ENCODE peak calls at places on chromosomes 4 and X, in ten cellular contexts. I is neural progenitor cell, J is HepG2, T is HCT116, L is fibroblast of lung, D is PC-3, R is GM23248, O is endothelial cell of umbilical vein, C is MM.1S, U is mammary epithelial cell. M is an unnamed sample.

GRCh38 chrX:154372612-154373022 is 1.8 kb downstream of the FLNA start:
- DNase-seq in D (no peak), L (peak), U (no peak), J (peak), I (no peak), R (peak), C (no peak), T (no peak), O (no peak), M (no peak)

GRCh38 chrX:110440016-110440805 is 81.6 kb downstream of the RTL9 start:
- DNase-seq in J (no peak), T (no peak), R (no peak), O (no peak), C (no peak), I (no peak), D (no peak), L (no peak), U (no peak), M (no peak)

GRCh38 chr4:74109894-74110605 is 11.1 kb upstream of the CXCL2 start:
- DNase-seq in R (peak), T (peak), O (no peak), U (peak), J (no peak), C (no peak), I (no peak), D (peak), L (peak), M (no peak)

GRCh38 chrX:128518508-128518907 is 466.3 kb upstream of the ACTRT1 start:
- DNase-seq in J (peak), T (no peak), D (peak), R (peak), C (peak), U (peak), O (peak), I (peak), L (no peak), M (no peak)

GRCh38 chr4:8404791-8405515 is 35.6 kb downstream of the ACOX3 start:
- DNase-seq in T (no peak), U (no peak), I (no peak), R (no peak), J (no peak), C (no peak), L (no peak), O (no peak), D (no peak), M (no peak)

GRCh38 chrX:56563231-56564116 is at the start of gene UBQLN2:
- DNase-seq in D (peak), I (peak), C (peak), O (peak), T (peak), R (peak), U (peak), L (peak), J (peak), M (peak)

GRCh38 chrX:11667286-11667685 is 1.6 kb upstream of the ARHGAP6 start:
- DNase-seq in O (no peak), J (no peak), T (no peak), D (no peak), I (no peak), R (no peak), L (no peak), U (no peak), C (no peak), M (no peak)

GRCh38 chr4:13642163-13642562 is 14.6 kb upstream of the BOD1L1 start:
- DNase-seq in T (no peak), D (peak), U (no peak), L (peak), I (no peak), R (peak), J (no peak), O (no peak), C (no peak), M (no peak)

GRCh38 chr4:98583265-98583664 is 75.1 kb downstream of the TSPAN5 start:
- DNase-seq in O (no peak), D (no peak), I (no peak), T (no peak), R (no peak), U (no peak), C (no peak), J (no peak), L (no peak), M (no peak)

GRCh38 chrX:34585561-34585960 is 71.5 kb downstream of the TMEM47 start:
- DNase-seq in J (no peak), D (no peak), C (no peak), R (no peak), I (no peak), O (peak), U (no peak), T (no peak), L (no peak), M (no peak)

GRCh38 chr4:106291678-106292077 is 24.3 kb downstream of the TBCK start:
- DNase-seq in R (no peak), T (no peak), C (no peak), I (no peak), U (no peak), O (no peak), L (no peak), D (no peak), J (no peak), M (no peak)

GRCh38 chr4:7761720-7762119 is 177.9 kb downstream of the AFAP1 start:
- DNase-seq in R (peak), J (peak), I (peak), O (peak), T (peak), L (peak), U (no peak), D (peak), C (peak), M (peak)

GRCh38 chr4:147518846-147519767 is 38.2 kb downstream of the EDNRA start:
- DNase-seq in R (peak), D (peak), T (peak), L (peak), I (peak), U (peak), C (peak), O (peak), J (peak), M (peak)

GRCh38 chr4:79623125-79623905 is 215.3 kb upstream of the GK2 start:
- DNase-seq in T (no peak), L (no peak), U (no peak), O (no peak), J (no peak), R (peak), C (no peak), D (no peak), I (no peak), M (no peak)
- H2AFZ ChIP-seq in T (no peak), L (peak), U (no peak), O (no peak), J (no peak), R (peak), C (no peak), D (no peak), I (peak), M (peak)

GRCh38 chr4:145795535-145795934 is 115.6 kb downstream of the C4orf51 start:
- DNase-seq in U (no peak), I (no peak), T (no peak), L (no peak), C (no peak), J (no peak), R (no peak), O (no peak), D (no peak), M (no peak)
- TF ChIP-seq EZH2 in U (no peak), I (no peak), T (no peak), L (no peak), C (no peak), J (no peak), R (no peak), O (no peak), D (no peak), M (no peak)

DNA sequence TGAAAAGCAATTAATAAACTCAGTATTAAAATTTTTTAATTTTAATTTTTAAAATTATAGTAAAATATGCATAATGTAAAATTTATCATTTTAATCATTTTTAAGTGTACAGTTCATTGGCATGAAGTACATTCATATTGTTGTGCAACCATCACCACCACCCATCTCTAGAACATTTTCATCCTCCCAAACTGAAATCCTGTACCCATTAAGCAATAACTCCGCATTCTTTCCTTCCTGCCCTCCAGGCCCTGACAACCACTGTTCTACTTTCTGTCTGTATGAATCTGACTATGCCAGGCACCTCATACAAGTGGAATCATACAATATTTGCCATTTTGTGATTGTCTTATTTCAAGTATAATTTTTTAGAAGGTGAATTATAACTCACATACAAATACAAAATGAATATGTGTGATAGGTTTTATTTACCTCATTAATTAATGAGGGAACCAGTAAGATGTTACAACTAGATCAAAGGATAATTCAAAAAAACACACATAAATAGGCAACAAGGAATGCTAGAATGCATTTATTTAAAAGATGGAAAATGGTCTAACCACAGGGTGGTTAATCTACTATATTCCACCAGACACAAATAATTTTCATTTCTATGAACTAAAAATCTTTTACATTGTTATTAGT is 13.1 kb upstream of the AFF1 start:
- DNase-seq in J (no peak), U (peak), C (no peak), O (no peak), D (no peak), I (no peak), T (no peak), L (no peak), R (peak), M (no peak)
- H3K9ac ChIP-seq in J (no peak), U (peak), C (no peak), O (no peak), D (no peak), I (no peak), T (no peak), L (no peak), R (peak), M (no peak)

GRCh38 chr4:122662701-122663100 is 41.8 kb upstream of the IL21 start:
- DNase-seq in I (no peak), D (no peak), C (no peak), R (no peak), L (no peak), J (no peak), T (no peak), O (no peak), U (no peak), M (no peak)

GRCh38 chr4:122661176-122661575 is 40.3 kb upstream of the IL21 start:
- DNase-seq in C (no peak), I (no peak), U (no peak), D (no peak), J (no peak), O (no peak), R (peak), L (peak), T (no peak), M (no peak)

GRCh38 chr4:122658818-122659295 is 38.0 kb upstream of the IL21 start:
- DNase-seq in L (no peak), O (no peak), R (no peak), D (no peak), I (no peak), C (peak), T (no peak), J (no peak), U (peak), M (no peak)

GRCh38 chr4:122661661-122662160 is 40.8 kb upstream of the IL21 start:
- DNase-seq in U (no peak), L (no peak), J (no peak), I (no peak), R (peak), T (no peak), D (no peak), C (no peak), O (no peak), M (no peak)

DNA sequence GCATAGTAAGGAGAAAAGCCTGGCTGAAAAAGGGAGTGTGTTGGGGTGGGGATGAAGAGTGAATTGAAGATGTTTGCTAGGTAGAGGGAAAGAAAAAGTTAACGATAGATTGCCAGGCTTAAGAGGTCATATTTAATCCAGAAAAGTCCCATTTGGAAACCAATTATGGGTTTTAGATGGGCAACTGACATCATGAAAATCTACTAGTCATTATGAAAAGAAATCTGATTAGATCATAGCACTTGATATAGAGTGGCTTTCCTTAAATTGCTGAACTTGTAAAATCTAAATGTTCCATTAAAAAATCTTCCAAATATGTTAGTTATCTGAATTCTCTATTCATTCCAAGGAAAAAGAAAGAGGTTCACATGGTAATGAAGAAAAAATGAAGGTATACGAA is 37.5 kb upstream of the IL21 start:
- DNase-seq in R (no peak), O (no peak), D (no peak), L (no peak), C (no peak), J (no peak), U (no peak), T (no peak), I (no peak), M (no peak)
- H2AFZ ChIP-seq in R (no peak), O (no peak), D (no peak), L (no peak), C (no peak), J (no peak), U (no peak), T (no peak), I (no peak), M (no peak)

GRCh38 chrX:25006586-25007058 is 9.1 kb downstream of the ARX start:
- DNase-seq in R (no peak), O (no peak), U (no peak), T (no peak), L (no peak), C (no peak), I (peak), J (no peak), D (no peak), M (no peak)
- TF ChIP-seq EZH2 in R (no peak), O (no peak), U (no peak), T (no peak), L (no peak), C (no peak), I (no peak), J (no peak), D (no peak), M (no peak)

M was measured in DND-41.